ENCODE peak calls at places on chromosomes 12 and 14, in four cellular contexts. One of them, this sample, is unnamed.

GRCh38 chr12:90460681-90461080 is 494.3 kb downstream of the CCER1 start:
- DNase-seq in GM20000: no peak
- DNase-seq in HEK293T: no peak
- DNase-seq in MM.1S: no peak
- DNase-seq in this sample: no peak

GRCh38 chr14:87113286-87113685 is 879.7 kb downstream of the GALC start:
- DNase-seq in GM20000: no peak
- DNase-seq in HEK293T: no peak
- DNase-seq in MM.1S: no peak
- DNase-seq in this sample: no peak

GRCh38 chr12:49160415-49160814 is 28.5 kb downstream of the TUBA1A start:
- DNase-seq in GM20000: no peak
- DNase-seq in HEK293T: no peak
- DNase-seq in MM.1S: no peak
- DNase-seq in this sample: no peak

GRCh38 chr14:94408546-94409095 is 20.2 kb upstream of the SERPINA1 start:
- DNase-seq in GM20000: no peak
- DNase-seq in HEK293T: no peak
- DNase-seq in MM.1S: no peak
- DNase-seq in this sample: no peak

GRCh38 chr12:88574278-88574677 is 6.0 kb downstream of the KITLG start:
- DNase-seq in GM20000: no peak
- DNase-seq in HEK293T: no peak
- DNase-seq in MM.1S: no peak
- DNase-seq in this sample: no peak

GRCh38 chr12:24797901-24798300 is 151.0 kb downstream of the BCAT1 start:
- DNase-seq in GM20000: no peak
- DNase-seq in HEK293T: no peak
- DNase-seq in MM.1S: no peak
- DNase-seq in this sample: no peak

GRCh38 chr12:31773223-31773750 is 44.5 kb upstream of the AMN1 start:
- DNase-seq in GM20000: no peak
- DNase-seq in HEK293T: no peak
- DNase-seq in MM.1S: no peak
- DNase-seq in this sample: no peak

GRCh38 chr14:73058923-73059311 is 583 bp downstream of the RBM25 start:
- DNase-seq in GM20000: peak
- DNase-seq in HEK293T: peak
- DNase-seq in MM.1S: no peak
- DNase-seq in this sample: peak

GRCh38 chr12:14654842-14655241 is 41.6 kb downstream of the GUCY2C start:
- DNase-seq in GM20000: no peak
- DNase-seq in HEK293T: no peak
- DNase-seq in MM.1S: no peak
- DNase-seq in this sample: no peak

GRCh38 chr12:1130164-1130563 is 139.1 kb downstream of the ERC1 start:
- DNase-seq in GM20000: no peak
- DNase-seq in HEK293T: no peak
- DNase-seq in MM.1S: no peak
- DNase-seq in this sample: no peak

GRCh38 chr12:48105321-48105866 is 485 bp downstream of the SENP1 start:
- DNase-seq in GM20000: no peak
- DNase-seq in HEK293T: no peak
- DNase-seq in MM.1S: peak
- DNase-seq in this sample: peak

This sample was measured in Right ventricle myocardium inferior.